ENCODE peak calls at places on chromosomes 5 and 9, in six cellular contexts. P is body of pancreas; J is dorsolateral prefrontal cortex; S is pancreas; F is uterus; B is CD4-positive, alpha-beta memory T cell. H is an unnamed sample.

GRCh38 chr5:69331528-69332445 is 814 bp downstream of the CCDC125 start:
- DNase-seq in P (peak), J (no peak), S (no peak), F (no peak), B (no peak), H (no peak)

GRCh38 chr5:12861891-12862290 is 957.6 kb upstream of the CTNND2 start:
- DNase-seq in P (no peak), J (no peak), S (no peak), F (no peak), B (no peak), H (no peak)

GRCh38 chr9:134089972-134090371 is 22.1 kb upstream of the BRD3 start:
- DNase-seq in P (no peak), J (no peak), S (no peak), F (no peak), B (no peak), H (no peak)

GRCh38 chr5:17099946-17100345 is 117.5 kb upstream of the BASP1 start:
- DNase-seq in P (no peak), J (no peak), S (no peak), F (no peak), B (no peak), H (no peak)

GRCh38 chr9:3330792-3331420 is 194.9 kb downstream of the RFX3 start:
- DNase-seq in P (no peak), J (no peak), S (no peak), F (no peak), B (no peak), H (no peak)

GRCh38 chr5:99706160-99706559 is 777.4 kb upstream of the CHD1 start:
- DNase-seq in P (no peak), J (no peak), S (no peak), F (no peak), B (peak), H (no peak)

GRCh38 chr5:145775411-145775810 is 59.7 kb downstream of the PRELID2 start:
- DNase-seq in P (no peak), J (no peak), S (no peak), F (no peak), B (no peak), H (no peak)

GRCh38 chr5:80408976-80409926 is 1.4 kb downstream of the ZFYVE16 start:
- DNase-seq in P (no peak), J (no peak), S (no peak), F (no peak), B (no peak), H (no peak)

GRCh38 chr9:89743576-89744254 is 138.9 kb downstream of the GADD45G start:
- DNase-seq in P (no peak), J (no peak), S (no peak), F (no peak), B (peak), H (no peak)

GRCh38 chr5:98994636-98995035 is 65.8 kb upstream of the CHD1 start:
- DNase-seq in P (no peak), J (no peak), S (no peak), F (no peak), B (no peak), H (no peak)

GRCh38 chr9:126696091-126696763 is 82.5 kb downstream of the LMX1B start:
- DNase-seq in P (peak), J (no peak), S (no peak), F (no peak), B (no peak), H (no peak)

GRCh38 chr9:115158666-115159481 is 40.9 kb upstream of the TNC start:
- DNase-seq in P (no peak), J (no peak), S (no peak), F (no peak), B (no peak), H (no peak)

GRCh38 chr5:107032629-107033028 is 638.1 kb downstream of the EFNA5 start:
- DNase-seq in P (no peak), J (no peak), S (no peak), F (no peak), B (no peak), H (no peak)

GRCh38 chr9:113223963-113224362 is 2.6 kb downstream of the SLC31A1 start:
- DNase-seq in P (no peak), J (no peak), S (no peak), F (no peak), B (no peak), H (no peak)

GRCh38 chr5:103744159-103744558 is 181.6 kb upstream of the NUDT12 start:
- DNase-seq in P (no peak), J (no peak), S (no peak), F (no peak), B (no peak), H (no peak)

GRCh38 chr5:96626956-96627355 is 35.2 kb upstream of the CAST start:
- DNase-seq in P (no peak), J (no peak), S (no peak), F (no peak), B (no peak), H (no peak)

GRCh38 chr9:137461663-137462395 is 2.7 kb upstream of the NSMF start:
- DNase-seq in P (peak), J (peak), S (peak), F (peak), B (peak), H (no peak)
- H3K27ac ChIP-seq in P (no peak), J (no peak), S (no peak), F (no peak), B (peak), H (no peak)

GRCh38 chr5:59560553-59560952 is 333.0 kb downstream of the PDE4D start:
- DNase-seq in P (no peak), J (no peak), S (no peak), F (no peak), B (no peak), H (no peak)
- H3K27ac ChIP-seq in P (no peak), J (no peak), S (no peak), F (no peak), B (no peak), H (no peak)

GRCh38 chr5:176413255-176413565 is 3.1 kb downstream of the CLTB start:
- DNase-seq in P (no peak), J (no peak), S (no peak), F (no peak), B (no peak), H (no peak)
- H3K27ac ChIP-seq in P (no peak), J (peak), S (no peak), F (no peak), B (no peak), H (no peak)

DNA sequence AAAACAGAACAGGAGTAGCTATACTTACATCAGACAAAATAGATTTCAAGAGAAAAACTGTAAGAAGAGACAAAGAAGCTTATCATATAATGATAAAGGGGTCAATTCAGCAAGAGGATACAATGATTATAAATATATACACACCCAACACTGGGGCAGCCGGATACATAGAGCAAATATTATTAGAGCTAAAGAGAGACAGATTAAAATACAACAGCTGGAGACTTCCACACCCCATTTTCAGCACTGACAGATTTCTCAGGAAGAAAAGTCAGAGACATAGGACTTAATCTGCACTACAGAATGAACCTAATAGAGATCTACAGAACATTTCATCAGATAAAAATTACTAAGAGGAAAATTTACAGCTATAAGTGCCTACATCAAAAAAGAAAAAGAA is 35.7 kb downstream of the OXCT1 start:
- DNase-seq in P (no peak), J (no peak), S (no peak), F (no peak), B (no peak), H (no peak)
- H3K27ac ChIP-seq in P (no peak), J (no peak), S (no peak), F (no peak), B (no peak), H (no peak)

GRCh38 chr9:137606005-137606601 is 617 bp downstream of the ARRDC1 start:
- DNase-seq in P (peak), J (no peak), S (peak), F (no peak), B (no peak), H (no peak)
- H3K27ac ChIP-seq in P (peak), J (peak), S (peak), F (peak), B (peak), H (no peak)

GRCh38 chr5:50658243-50658642 is 8.2 kb upstream of the PARP8 start:
- DNase-seq in P (no peak), J (no peak), S (no peak), F (no peak), B (no peak), H (no peak)

GRCh38 chr5:50653946-50654345 is 12.5 kb upstream of the PARP8 start:
- DNase-seq in P (no peak), J (no peak), S (peak), F (no peak), B (no peak), H (no peak)

GRCh38 chr5:50657044-50657443 is 9.4 kb upstream of the PARP8 start:
- DNase-seq in P (no peak), J (no peak), S (no peak), F (no peak), B (no peak), H (no peak)

GRCh38 chr5:50655067-50655809 is 11.2 kb upstream of the PARP8 start:
- DNase-seq in P (no peak), J (no peak), S (no peak), F (no peak), B (no peak), H (no peak)

DNA sequence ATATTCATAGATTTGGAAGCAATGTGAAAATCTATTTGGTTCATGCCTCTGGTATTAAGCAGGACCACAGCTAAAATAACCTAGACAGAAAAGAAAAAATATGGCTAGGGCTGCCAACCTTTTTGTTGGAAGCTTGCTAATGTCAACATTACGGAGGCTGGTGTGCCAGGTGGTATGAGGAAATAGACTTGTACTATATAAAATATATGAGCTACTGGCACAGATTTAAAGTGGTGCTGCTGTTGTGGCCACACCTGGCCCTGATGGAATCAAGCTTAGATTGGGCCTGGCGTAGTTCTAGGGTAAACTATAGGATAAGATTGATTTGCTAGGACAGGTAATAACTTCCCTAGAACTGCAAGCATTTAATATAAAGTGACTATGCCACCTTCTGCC is 10.6 kb upstream of the PARP8 start:
- DNase-seq in P (peak), J (no peak), S (peak), F (no peak), B (no peak), H (no peak)
- H3K27ac ChIP-seq in P (peak), J (no peak), S (no peak), F (no peak), B (no peak), H (no peak)

H was measured in caudate nucleus.